ENCODE peak calls at places on chromosomes 6 and 20, in six cellular contexts. E is fibroblast of villous mesenchyme, Y is DMS153, K is GM04503, R is KBM-7, H is HFFc6. M is an unnamed sample.

GRCh38 chr6:148770408-148771211 is 23.8 kb downstream of the UST start:
- DNase-seq in E (no peak), Y (no peak), K (no peak), R (peak), H (no peak), M (no peak)

GRCh38 chr20:48832423-48832735 is 4.6 kb upstream of the PREX1 start:
- DNase-seq in E (no peak), Y (no peak), K (no peak), R (peak), H (no peak), M (no peak)

GRCh38 chr6:136016228-136017225 is 165.0 kb downstream of the PDE7B start:
- DNase-seq in E (no peak), Y (no peak), K (no peak), R (no peak), H (peak), M (no peak)

GRCh38 chr20:18992418-18992817 is 178.8 kb downstream of the SCP2D1 start:
- DNase-seq in E (no peak), Y (no peak), K (no peak), R (no peak), H (no peak), M (no peak)

GRCh38 chr6:111558690-111559192 is 46.9 kb downstream of the TRAF3IP2 start:
- DNase-seq in E (peak), Y (peak), K (no peak), R (no peak), H (no peak), M (no peak)

GRCh38 chr20:48819813-48820648 is 7.8 kb downstream of the PREX1 start:
- DNase-seq in E (no peak), Y (no peak), K (no peak), R (no peak), H (no peak), M (no peak)

GRCh38 chr20:12928358-12928754 is 80.4 kb upstream of the SPTLC3 start:
- DNase-seq in E (no peak), Y (no peak), K (no peak), R (no peak), H (no peak), M (no peak)

GRCh38 chr6:34771727-34772126 is 14.4 kb downstream of the SNRPC start:
- DNase-seq in E (peak), Y (no peak), K (peak), R (no peak), H (peak), M (no peak)

GRCh38 chr6:13012977-13013680 is 296.6 kb downstream of the PHACTR1 start:
- DNase-seq in E (no peak), Y (no peak), K (no peak), R (no peak), H (no peak), M (peak)

GRCh38 chr6:12173670-12174069 is 116.5 kb upstream of the EDN1 start:
- DNase-seq in E (no peak), Y (no peak), K (no peak), R (no peak), H (peak), M (no peak)

GRCh38 chr6:146422789-146423188 is 120.8 kb upstream of the RAB32 start:
- DNase-seq in E (no peak), Y (no peak), K (no peak), R (no peak), H (no peak), M (no peak)

GRCh38 chr6:155272353-155273222 is 8.8 kb downstream of the CLDN20 start:
- DNase-seq in E (peak), Y (no peak), K (peak), R (no peak), H (no peak), M (no peak)

GRCh38 chr6:121724576-121724975 is 289.1 kb downstream of the GJA1 start:
- DNase-seq in E (no peak), Y (no peak), K (no peak), R (no peak), H (no peak), M (no peak)

GRCh38 chr6:87661016-87661415 is 41.0 kb downstream of the AKIRIN2 start:
- DNase-seq in E (peak), Y (no peak), K (peak), R (no peak), H (peak), M (no peak)

M was measured in NCI-H2029.